ENCODE peak calls at places on chromosome 21, in five cellular contexts. I, P, G, V and L are unnamed samples.

GRCh38 chr21:31444061-31444460 is 100.0 kb upstream of the TIAM1 start:
- DNase-seq in I (no peak), P (no peak), G (peak), V (peak), L (no peak)

GRCh38 chr21:32538147-32538792 is 47.1 kb downstream of the TCP10L start:
- DNase-seq in I (no peak), G (no peak), P (no peak), V (no peak), L (no peak)

GRCh38 chr21:33207471-33208149 is 22.1 kb upstream of the IFNAR2 start:
- DNase-seq in P (no peak), G (no peak), V (no peak), I (no peak), L (no peak)

GRCh38 chr21:44874497-44875331 is 1.2 kb upstream of the PTTG1IP start:
- DNase-seq in V (peak), I (peak), G (no peak), P (peak), L (no peak)

GRCh38 chr21:28636988-28637691 is 355.5 kb downstream of the LTN1 start:
- DNase-seq in V (peak), P (no peak), G (peak), I (no peak), L (no peak)

GRCh38 chr21:30268608-30269197 is 14.0 kb downstream of the KRTAP24-1 start:
- DNase-seq in P (no peak), I (no peak), V (no peak), G (no peak), L (no peak)

GRCh38 chr21:16496594-16496993 is 766.8 kb downstream of the USP25 start:
- DNase-seq in P (no peak), G (no peak), V (no peak), I (no peak), L (no peak)

GRCh38 chr21:38989745-38990423 is 184.2 kb downstream of the ETS2 start:
- DNase-seq in V (peak), I (peak), G (peak), P (no peak), L (peak)

GRCh38 chr21:14877581-14878228 is 187.1 kb downstream of the NRIP1 start:
- DNase-seq in I (no peak), P (no peak), V (peak), G (no peak), L (no peak)

GRCh38 chr21:39713905-39714304 is 31.1 kb upstream of the IGSF5 start:
- DNase-seq in I (no peak), G (no peak), V (no peak), P (peak), L (no peak)

GRCh38 chr21:42973309-42973990 is 912 bp upstream of the PKNOX1 start:
- DNase-seq in V (no peak), I (no peak), G (no peak), P (peak), L (no peak)

GRCh38 chr21:17388226-17388625 is 124.6 kb upstream of the CXADR start:
- DNase-seq in I (no peak), G (no peak), V (no peak), P (no peak), L (no peak)

GRCh38 chr21:36471254-36471723 is 8.6 kb downstream of the CLDN14 start:
- DNase-seq in V (peak), G (no peak), P (no peak), I (no peak), L (no peak)

GRCh38 chr21:31136891-31137290 is 98.6 kb upstream of the KRTAP19-8 start:
- DNase-seq in V (peak), P (no peak), G (no peak), I (no peak), L (no peak)

GRCh38 chr21:29295066-29295650 is 3.6 kb upstream of the BACH1 start:
- DNase-seq in V (no peak), I (no peak), G (no peak), P (no peak), L (no peak)

GRCh38 chr21:34890724-34891609 is 158.1 kb downstream of the RUNX1 start:
- DNase-seq in P (peak), I (peak), V (peak), G (no peak), L (peak)

DNA sequence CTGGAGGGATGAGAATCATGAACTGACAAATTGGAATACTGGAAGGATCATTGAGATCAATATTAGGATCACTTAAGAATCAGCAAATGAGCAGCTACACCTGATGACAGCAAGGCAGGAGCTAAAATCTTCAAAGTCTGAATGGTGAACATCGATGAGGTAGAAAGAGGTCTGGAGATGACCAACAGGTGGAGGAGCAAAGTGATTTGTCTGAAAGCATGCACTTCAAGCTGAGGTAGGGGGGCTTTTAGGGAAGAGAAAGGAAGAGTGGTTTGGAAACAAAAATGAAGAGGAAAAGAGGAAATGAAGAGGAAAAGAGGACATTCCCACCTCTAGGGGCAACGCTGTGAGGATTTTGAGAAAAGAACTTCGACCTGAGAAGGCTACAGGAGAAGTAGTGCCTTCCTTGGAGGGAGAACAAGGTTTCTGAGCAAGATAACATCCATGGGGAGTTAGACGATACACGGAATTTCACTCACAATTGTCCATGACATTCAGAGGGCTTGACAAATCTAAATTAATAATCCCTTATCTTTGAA is 79.0 kb downstream of the APP start:
- DNase-seq in G (no peak), V (no peak), I (no peak), P (no peak), L (no peak)
- TF ChIP-seq CTCF in G (no peak), V (no peak), I (no peak), P (no peak), L (peak)

GRCh38 chr21:46058339-46059145 is 39.4 kb upstream of the COL6A2 start:
- DNase-seq in V (no peak), I (no peak), G (no peak), P (no peak), L (no peak)
- TF ChIP-seq CTCF in V (no peak), I (no peak), G (no peak), P (no peak), L (no peak)

DNA sequence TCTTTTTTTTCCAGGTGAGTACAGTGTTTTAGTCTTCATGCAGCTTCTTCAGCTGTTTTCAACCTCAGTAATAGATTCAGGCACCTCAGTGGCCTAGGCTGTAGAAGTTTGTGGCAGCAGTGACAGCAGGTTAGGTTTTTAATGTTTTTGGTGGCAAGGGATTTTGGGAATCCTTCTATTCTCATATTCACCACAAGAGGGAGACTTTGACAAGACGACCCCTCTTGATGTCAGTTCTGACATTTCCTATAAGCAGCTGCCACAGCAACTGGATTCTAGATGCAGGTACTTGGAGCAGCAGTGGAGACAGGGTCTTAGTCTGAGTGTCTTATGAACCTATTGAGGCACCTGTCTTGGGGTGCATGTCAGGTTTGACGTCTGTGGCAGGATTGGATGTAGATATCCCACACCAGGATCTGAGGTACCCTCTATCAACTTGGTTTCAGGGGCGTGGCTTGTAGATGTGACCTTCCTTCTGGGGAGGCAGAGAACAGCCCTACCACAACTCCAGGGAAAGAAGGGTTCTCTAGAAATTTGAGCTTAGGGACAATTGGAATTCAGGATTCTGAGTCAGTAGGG is 1104.2 kb upstream of the TMPRSS15 start:
- DNase-seq in P (no peak), I (no peak), V (no peak), G (no peak), L (no peak)
- TF ChIP-seq CTCF in P (no peak), I (no peak), V (no peak), G (no peak), L (peak)

GRCh38 chr21:20741445-20741844 is 256.8 kb upstream of the NCAM2 start:
- DNase-seq in V (no peak), I (no peak), P (no peak), G (no peak), L (no peak)

GRCh38 chr21:20737227-20737626 is 261.0 kb upstream of the NCAM2 start:
- DNase-seq in I (no peak), V (no peak), P (no peak), G (no peak), L (no peak)

GRCh38 chr21:20739421-20739820 is 258.8 kb upstream of the NCAM2 start:
- DNase-seq in I (no peak), V (no peak), G (no peak), P (no peak), L (no peak)
- TF ChIP-seq CTCF in I (no peak), V (no peak), G (no peak), P (no peak), L (peak)